ENCODE peak calls at places on chromosomes 12 and 14, in six cellular contexts. O, F, N, L, C and G are unnamed samples.

GRCh38 chr14:24437736-24438067 is 4.9 kb downstream of the SDR39U1 start:
- DNase-seq in O (no peak), F (no peak), C (no peak), L (no peak), N (no peak), G (no peak)

GRCh38 chr14:33545696-33546095 is 405.2 kb downstream of the EGLN3 start:
- DNase-seq in N (no peak), L (no peak), C (no peak), F (no peak), O (no peak), G (no peak)

GRCh38 chr14:86013663-86014062 is 483.7 kb downstream of the FLRT2 start:
- DNase-seq in O (no peak), C (no peak), F (no peak), L (no peak), N (no peak), G (no peak)

GRCh38 chr14:75428230-75429104 is 645 bp downstream of the JDP2 start:
- DNase-seq in N (peak; percentile 57), F (peak; percentile 46), O (peak; percentile 63), C (no peak), L (no peak), G (peak; percentile 89)

GRCh38 chr14:58026219-58026618 is 125.8 kb downstream of the ARMH4 start:
- DNase-seq in O (no peak), F (no peak), C (no peak), N (no peak), L (no peak), G (no peak)

GRCh38 chr12:29752121-29752520 is 31.6 kb downstream of the TMTC1 start:
- DNase-seq in O (no peak), N (no peak), L (no peak), F (no peak), C (no peak), G (no peak)

GRCh38 chr12:42735869-42736361 is 146.4 kb upstream of the PRICKLE1 start:
- DNase-seq in N (peak; percentile 27), C (no peak), F (no peak), L (no peak), O (peak; percentile 67), G (no peak)

GRCh38 chr14:51582437-51582836 is 69.3 kb upstream of the FRMD6 start:
- DNase-seq in F (no peak), N (no peak), L (no peak), O (no peak), C (no peak), G (no peak)

GRCh38 chr14:34993444-34993843 is 10.7 kb downstream of the SRP54 start:
- DNase-seq in L (no peak), F (no peak), N (no peak), C (no peak), O (no peak), G (no peak)

GRCh38 chr12:11917501-11917900 is 153.2 kb upstream of the BCL2L14 start:
- DNase-seq in C (no peak), N (no peak), F (no peak), L (no peak), O (no peak), G (no peak)

GRCh38 chr14:24839617-24840203 is 205.7 kb upstream of the GZMB start:
- DNase-seq in L (no peak), F (no peak), O (no peak), N (no peak), C (no peak), G (no peak)

GRCh38 chr12:42958271-42958674 is 368.7 kb upstream of the PRICKLE1 start:
- DNase-seq in L (no peak), F (no peak), N (no peak), O (no peak), C (no peak), G (no peak)

GRCh38 chr14:55604900-55605418 is 25.0 kb downstream of the KTN1 start:
- DNase-seq in O (no peak), L (no peak), C (no peak), F (no peak), N (no peak), G (no peak)

GRCh38 chr12:52740591-52740990 is 36.6 kb downstream of the KRT76 start:
- DNase-seq in N (no peak), O (no peak), L (no peak), C (no peak), F (no peak), G (no peak)

GRCh38 chr12:125492354-125493270 is 427.4 kb downstream of the AACS start:
- DNase-seq in O (no peak), F (no peak), C (no peak), L (no peak), N (no peak), G (no peak)

GRCh38 chr12:132257955-132258490 is 71.4 kb downstream of the GALNT9 start:
- DNase-seq in C (no peak), O (no peak), L (no peak), N (no peak), F (no peak), G (no peak)

GRCh38 chr14:61562321-61563161 is 132.8 kb upstream of the HIF1A start:
- DNase-seq in O (no peak), N (no peak), C (no peak), L (no peak), F (peak; percentile 95), G (no peak)

GRCh38 chr14:26281280-26281998 is 316.4 kb downstream of the NOVA1 start:
- DNase-seq in L (no peak), O (no peak), N (no peak), F (peak; percentile 5), C (peak; percentile 21), G (peak; percentile 20)

GRCh38 chr12:24838531-24838950 is 110.4 kb downstream of the BCAT1 start:
- DNase-seq in O (no peak), N (peak; percentile 17), F (no peak), L (no peak), C (peak; percentile 22), G (peak; percentile 37)

GRCh38 chr12:130796985-130797686 is 41.9 kb downstream of the STX2 start:
- DNase-seq in L (no peak), O (no peak), N (no peak), C (no peak), F (no peak), G (peak; percentile 70)

GRCh38 chr12:128844031-128844635 is 9.1 kb upstream of the GLT1D1 start:
- DNase-seq in F (no peak), C (no peak), O (no peak), L (no peak), N (no peak), G (no peak)

GRCh38 chr12:61996717-61997116 is 263.5 kb upstream of the USP15 start:
- DNase-seq in O (no peak), C (no peak), F (no peak), N (no peak), L (no peak), G (no peak)

GRCh38 chr12:99658950-99659349 is 11.4 kb downstream of the GARIN6 start:
- DNase-seq in O (no peak), N (no peak), C (no peak), L (no peak), F (no peak), G (no peak)

GRCh38 chr14:91021991-91022621 is 38.3 kb downstream of the RPS6KA5 start:
- DNase-seq in F (no peak), C (no peak), O (no peak), L (no peak), N (no peak), G (no peak)

GRCh38 chr12:20127401-20127800 is 240.9 kb upstream of the PDE3A start:
- DNase-seq in F (no peak), O (no peak), N (no peak), L (no peak), C (no peak), G (no peak)

GRCh38 chr14:79375336-79375735 is 836.0 kb downstream of the DIO2 start:
- DNase-seq in L (no peak), N (no peak), C (no peak), F (no peak), O (no peak), G (no peak)

GRCh38 chr12:90829044-90829443 is 125.9 kb downstream of the CCER1 start:
- DNase-seq in F (no peak), N (no peak), O (no peak), C (no peak), L (no peak), G (no peak)

DNA sequence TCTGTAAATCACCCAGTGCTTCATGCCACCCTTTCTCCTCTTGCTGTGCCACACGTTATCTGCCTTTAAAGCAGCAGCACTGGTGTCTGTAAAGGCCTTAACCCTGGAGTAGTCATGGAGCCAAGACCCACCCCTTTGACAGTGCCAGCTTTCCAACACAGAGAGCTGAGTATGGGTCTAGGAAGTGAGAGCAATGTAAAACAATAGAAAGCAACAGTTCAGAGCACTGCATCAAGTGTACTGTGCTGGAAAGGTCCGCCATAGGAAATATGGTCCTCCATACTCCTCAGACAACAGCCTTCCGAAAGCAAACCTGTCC is 139.5 kb downstream of the DAD1 start:
- DNase-seq in C (no peak), N (no peak), O (no peak), F (no peak), L (no peak), G (no peak)
- H3K27ac ChIP-seq in C (peak overlapping the region; percentile 34), N (no peak overlapping the region), O (no peak overlapping the region), F (no peak overlapping the region), L (no peak overlapping the region), G (no peak overlapping the region)

DNA sequence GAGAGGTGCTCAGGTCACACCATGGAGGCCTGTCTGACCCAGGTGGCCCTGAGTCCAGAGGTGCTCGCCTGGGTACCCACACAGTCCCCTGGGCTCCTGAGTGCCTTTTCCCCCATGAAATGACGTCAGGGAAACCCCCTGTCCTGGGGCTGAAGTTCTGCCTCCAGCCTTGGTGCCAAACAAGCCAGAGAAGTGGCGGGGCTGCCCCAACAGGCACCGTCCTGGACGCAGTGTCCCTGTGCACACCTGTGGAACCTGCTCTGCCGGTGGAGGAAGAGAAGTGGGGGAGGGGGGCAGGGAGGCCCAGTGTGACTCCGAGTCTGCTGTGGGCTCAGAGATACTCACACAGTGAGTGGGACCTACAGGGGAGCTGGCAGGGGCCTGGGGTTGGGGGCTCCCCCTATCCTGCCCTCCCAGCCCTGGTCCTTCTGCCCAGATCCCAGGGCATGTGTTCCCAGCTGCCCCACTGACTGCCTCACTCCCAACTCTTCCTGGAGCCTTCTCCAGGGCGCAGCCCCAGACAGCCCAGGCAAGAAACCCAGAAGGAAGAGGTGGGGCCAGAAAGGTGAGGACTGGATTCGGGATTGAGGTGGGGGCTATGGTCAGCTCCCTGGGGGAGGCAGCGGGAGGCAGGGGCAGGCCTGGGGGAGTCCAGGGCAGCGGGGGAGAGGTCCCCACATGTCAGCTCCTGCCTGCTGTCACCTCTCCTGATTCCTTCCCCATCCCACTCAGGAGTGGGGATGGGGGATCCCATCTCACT is 24.8 kb downstream of the CCDC85C start:
- DNase-seq in L (no peak), C (peak; percentile 88), N (no peak), O (no peak), F (no peak), G (peak; percentile 60)
- H3K4me1 ChIP-seq in L (peaks cover 22% of the 10 kb centered on the region), C (peaks cover 14% of the 10 kb centered on the region), N (peaks cover 49% of the 10 kb centered on the region), O (peaks cover 78% of the 10 kb centered on the region), F (peaks cover 82% of the 10 kb centered on the region), G (peaks cover 52% of the 10 kb centered on the region)

DNA sequence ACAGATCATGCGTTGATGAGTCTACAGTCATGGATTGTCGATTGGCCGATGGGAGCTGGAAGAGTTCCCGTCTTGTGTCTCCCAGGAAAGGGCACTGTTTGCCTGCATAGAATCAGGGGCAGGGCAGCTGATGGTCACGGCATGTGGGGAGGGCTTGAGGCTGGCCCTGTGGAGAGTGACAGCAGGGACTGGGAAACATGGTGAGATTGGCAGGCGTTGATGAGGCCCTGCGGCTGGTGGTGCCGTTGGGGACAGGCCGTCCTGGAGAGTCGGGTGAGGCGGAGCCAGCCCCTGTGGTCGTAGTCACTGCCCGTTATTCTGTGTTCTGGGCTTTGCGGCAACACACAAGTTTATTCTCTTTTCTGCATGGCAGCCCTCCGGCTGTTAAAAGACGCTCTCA is 52.9 kb downstream of the TECPR2 start:
- DNase-seq in O (no peak), C (no peak), F (no peak), L (no peak), N (no peak), G (no peak)
- H3K27ac ChIP-seq in O (no peak overlapping the region), C (no peak overlapping the region), F (no peak overlapping the region), L (no peak overlapping the region), N (no peak overlapping the region), G (no peak overlapping the region)

GRCh38 chr14:22554706-22555572 is 34.1 kb downstream of the DAD1 start:
- DNase-seq in F (no peak), N (no peak), O (no peak), C (no peak), L (no peak), G (no peak)
- H3K4me1 ChIP-seq in F (peaks cover 6% of the 10 kb centered on the region), N (peaks cover 12% of the 10 kb centered on the region), O (peaks cover 50% of the 10 kb centered on the region), C (no peaks in the 10 kb centered on the region), L (peaks cover 4% of the 10 kb centered on the region), G (peaks cover 41% of the 10 kb centered on the region)